ENCODE peak calls at places on chromosomes 3 and 15, in four cellular contexts. One of them, this sample, is unnamed.

GRCh38 chr3:55341502-55342031 is 145.5 kb downstream of the WNT5A start:
- DNase-seq in lower lobe of right lung: no peak
- DNase-seq in MM.1S: no peak
- DNase-seq in astrocyte of the spinal cord: peak; percentile 54
- DNase-seq in this sample: no peak

GRCh38 chr3:188890572-188891270 is 281.1 kb upstream of the TPRG1 start:
- DNase-seq in lower lobe of right lung: no peak
- DNase-seq in MM.1S: no peak
- DNase-seq in astrocyte of the spinal cord: peak; percentile 79
- DNase-seq in this sample: no peak

GRCh38 chr15:74235962-74236361 is at the start of gene CCDC33:
- DNase-seq in lower lobe of right lung: peak; percentile 64
- DNase-seq in MM.1S: no peak
- DNase-seq in astrocyte of the spinal cord: no peak
- DNase-seq in this sample: peak; percentile 67

GRCh38 chr3:195148553-195148952 is 122.4 kb downstream of the XXYLT1 start:
- DNase-seq in lower lobe of right lung: no peak
- DNase-seq in MM.1S: no peak
- DNase-seq in astrocyte of the spinal cord: no peak
- DNase-seq in this sample: no peak

GRCh38 chr3:51642462-51642861 is 28.6 kb upstream of the TEX264 start:
- DNase-seq in lower lobe of right lung: no peak
- DNase-seq in MM.1S: no peak
- DNase-seq in astrocyte of the spinal cord: no peak
- DNase-seq in this sample: no peak

GRCh38 chr15:43872416-43873020 is 45.7 kb downstream of the WDR76 start:
- DNase-seq in lower lobe of right lung: no peak
- DNase-seq in MM.1S: peak; percentile 41
- DNase-seq in astrocyte of the spinal cord: peak; percentile 79
- DNase-seq in this sample: peak; percentile 10

GRCh38 chr15:71011503-71012155 is 103.6 kb upstream of the THSD4 start:
- DNase-seq in lower lobe of right lung: no peak
- DNase-seq in MM.1S: peak; percentile 23
- DNase-seq in astrocyte of the spinal cord: peak; percentile 66
- DNase-seq in this sample: no peak

GRCh38 chr3:156024904-156025303 is 95.5 kb upstream of the KCNAB1 start:
- DNase-seq in lower lobe of right lung: no peak
- DNase-seq in MM.1S: no peak
- DNase-seq in astrocyte of the spinal cord: peak; percentile 7
- DNase-seq in this sample: no peak

GRCh38 chr3:50317303-50317702 is 5.2 kb downstream of the HYAL2 start:
- DNase-seq in lower lobe of right lung: peak; percentile 71
- DNase-seq in MM.1S: no peak
- DNase-seq in astrocyte of the spinal cord: no peak
- DNase-seq in this sample: no peak

GRCh38 chr3:147341727-147342126 is 64.6 kb downstream of the ZIC4 start:
- DNase-seq in lower lobe of right lung: no peak
- DNase-seq in MM.1S: no peak
- DNase-seq in astrocyte of the spinal cord: no peak
- DNase-seq in this sample: no peak

GRCh38 chr3:73349657-73350056 is 275.1 kb downstream of the PDZRN3 start:
- DNase-seq in lower lobe of right lung: no peak
- DNase-seq in MM.1S: no peak
- DNase-seq in astrocyte of the spinal cord: no peak
- DNase-seq in this sample: no peak

GRCh38 chr3:14216257-14217048 is 37.8 kb downstream of the LSM3 start:
- DNase-seq in lower lobe of right lung: no peak
- DNase-seq in MM.1S: no peak
- DNase-seq in astrocyte of the spinal cord: peak; percentile 80
- DNase-seq in this sample: no peak

GRCh38 chr3:114380233-114380645 is 86.4 kb downstream of the TIGIT start:
- DNase-seq in lower lobe of right lung: no peak
- DNase-seq in MM.1S: no peak
- DNase-seq in astrocyte of the spinal cord: peak; percentile 93
- DNase-seq in this sample: no peak

GRCh38 chr15:92666780-92667179 is 11.2 kb upstream of the FAM174B start:
- DNase-seq in lower lobe of right lung: peak; percentile 73
- DNase-seq in MM.1S: no peak
- DNase-seq in astrocyte of the spinal cord: no peak
- DNase-seq in this sample: no peak

GRCh38 chr15:33985287-33985686 is 17.0 kb downstream of the CHRM5 start:
- DNase-seq in lower lobe of right lung: no peak
- DNase-seq in MM.1S: no peak
- DNase-seq in astrocyte of the spinal cord: peak; percentile 93
- DNase-seq in this sample: no peak

GRCh38 chr15:74983725-74984231 is 11.6 kb upstream of the SCAMP5 start:
- DNase-seq in lower lobe of right lung: no peak
- DNase-seq in MM.1S: peak; percentile 60
- DNase-seq in astrocyte of the spinal cord: no peak
- DNase-seq in this sample: no peak

GRCh38 chr3:78732893-78733292 is 1034.9 kb downstream of the ROBO1 start:
- DNase-seq in lower lobe of right lung: no peak
- DNase-seq in MM.1S: no peak
- DNase-seq in astrocyte of the spinal cord: no peak
- DNase-seq in this sample: no peak

GRCh38 chr3:27721717-27722564 is at the start of gene EOMES:
- DNase-seq in lower lobe of right lung: peak; percentile 52
- DNase-seq in MM.1S: peak; percentile 68
- DNase-seq in astrocyte of the spinal cord: peak; percentile 58
- DNase-seq in this sample: no peak

GRCh38 chr3:107668963-107669362 is 146.2 kb downstream of the BBX start:
- DNase-seq in lower lobe of right lung: no peak
- DNase-seq in MM.1S: no peak
- DNase-seq in astrocyte of the spinal cord: no peak
- DNase-seq in this sample: no peak

GRCh38 chr3:52221563-52222318 is 3.7 kb downstream of the TLR9 start:
- DNase-seq in lower lobe of right lung: no peak
- DNase-seq in MM.1S: no peak
- DNase-seq in astrocyte of the spinal cord: no peak
- DNase-seq in this sample: no peak

GRCh38 chr3:73041537-73041936 is 19.9 kb upstream of the EBLN2 start:
- DNase-seq in lower lobe of right lung: no peak
- DNase-seq in MM.1S: no peak
- DNase-seq in astrocyte of the spinal cord: no peak
- DNase-seq in this sample: no peak

GRCh38 chr3:9727743-9728142 is 3.8 kb upstream of the BRPF1 start:
- DNase-seq in lower lobe of right lung: no peak
- DNase-seq in MM.1S: no peak
- DNase-seq in astrocyte of the spinal cord: no peak
- DNase-seq in this sample: no peak

GRCh38 chr15:67784057-67784781 is 41.1 kb upstream of the SKOR1 start:
- DNase-seq in lower lobe of right lung: no peak
- DNase-seq in MM.1S: peak; percentile 94
- DNase-seq in astrocyte of the spinal cord: no peak
- DNase-seq in this sample: peak; percentile 73

GRCh38 chr15:49155834-49156627 is 632 bp upstream of the COPS2 start:
- DNase-seq in lower lobe of right lung: no peak
- DNase-seq in MM.1S: no peak
- DNase-seq in astrocyte of the spinal cord: peak; percentile 28
- DNase-seq in this sample: no peak

GRCh38 chr15:59346951-59347350 is 25.7 kb downstream of the MYO1E start:
- DNase-seq in lower lobe of right lung: no peak
- DNase-seq in MM.1S: no peak
- DNase-seq in astrocyte of the spinal cord: no peak
- DNase-seq in this sample: no peak

GRCh38 chr3:144521131-144521530 is 549.5 kb downstream of the DIPK2A start:
- DNase-seq in lower lobe of right lung: no peak
- DNase-seq in MM.1S: peak; percentile 37
- DNase-seq in astrocyte of the spinal cord: no peak
- DNase-seq in this sample: no peak

GRCh38 chr15:69253156-69253555 is 45.6 kb upstream of the PAQR5 start:
- DNase-seq in lower lobe of right lung: no peak
- DNase-seq in MM.1S: no peak
- DNase-seq in astrocyte of the spinal cord: peak; percentile 89
- DNase-seq in this sample: no peak

GRCh38 chr15:91660174-91660649 is 193.3 kb upstream of the SLCO3A1 start:
- DNase-seq in lower lobe of right lung: no peak
- DNase-seq in MM.1S: no peak
- DNase-seq in astrocyte of the spinal cord: no peak
- DNase-seq in this sample: no peak

GRCh38 chr3:111292117-111292516 is 220.5 kb downstream of the NECTIN3 start:
- DNase-seq in lower lobe of right lung: no peak
- DNase-seq in MM.1S: no peak
- DNase-seq in astrocyte of the spinal cord: no peak
- DNase-seq in this sample: no peak

GRCh38 chr15:88994286-88994685 is 81.1 kb upstream of the MFGE8 start:
- DNase-seq in lower lobe of right lung: no peak
- DNase-seq in MM.1S: no peak
- DNase-seq in astrocyte of the spinal cord: no peak
- DNase-seq in this sample: no peak

GRCh38 chr3:139718415-139718814 is 40.6 kb upstream of the NMNAT3 start:
- DNase-seq in lower lobe of right lung: no peak
- DNase-seq in MM.1S: no peak
- DNase-seq in astrocyte of the spinal cord: peak; percentile 47
- DNase-seq in this sample: no peak

GRCh38 chr3:134357914-134358811 is 16.1 kb downstream of the AMOTL2 start:
- DNase-seq in lower lobe of right lung: peak; percentile 54
- DNase-seq in MM.1S: peak; percentile 54
- DNase-seq in astrocyte of the spinal cord: peak; percentile 97
- DNase-seq in this sample: no peak

GRCh38 chr15:63318344-63318743 is 40.9 kb downstream of the APH1B start:
- DNase-seq in lower lobe of right lung: no peak
- DNase-seq in MM.1S: no peak
- DNase-seq in astrocyte of the spinal cord: no peak
- DNase-seq in this sample: no peak

GRCh38 chr15:51223771-51224229 is 114.6 kb downstream of the CYP19A1 start:
- DNase-seq in lower lobe of right lung: no peak
- DNase-seq in MM.1S: no peak
- DNase-seq in astrocyte of the spinal cord: peak; percentile 77
- DNase-seq in this sample: no peak

GRCh38 chr3:125959317-125960065 is 9.5 kb upstream of the ROPN1B start:
- DNase-seq in lower lobe of right lung: peak; percentile 41
- DNase-seq in MM.1S: no peak
- DNase-seq in astrocyte of the spinal cord: no peak
- DNase-seq in this sample: no peak

GRCh38 chr3:187594272-187594671 is 75.9 kb downstream of the SST start:
- DNase-seq in lower lobe of right lung: no peak
- DNase-seq in MM.1S: no peak
- DNase-seq in astrocyte of the spinal cord: no peak
- DNase-seq in this sample: no peak

GRCh38 chr15:65101891-65102708 is 12.9 kb downstream of the UBAP1L start:
- DNase-seq in lower lobe of right lung: no peak
- DNase-seq in MM.1S: no peak
- DNase-seq in astrocyte of the spinal cord: no peak
- DNase-seq in this sample: no peak

GRCh38 chr15:31932581-31932980 is 97.7 kb upstream of the CHRNA7 start:
- DNase-seq in lower lobe of right lung: no peak
- DNase-seq in MM.1S: no peak
- DNase-seq in astrocyte of the spinal cord: peak; percentile 38
- DNase-seq in this sample: no peak

GRCh38 chr3:87197531-87197930 is 29.6 kb upstream of the CHMP2B start:
- DNase-seq in lower lobe of right lung: no peak
- DNase-seq in MM.1S: no peak
- DNase-seq in astrocyte of the spinal cord: no peak
- DNase-seq in this sample: no peak

GRCh38 chr3:48299746-48300361 is 33.6 kb downstream of the SPINK8 start:
- DNase-seq in lower lobe of right lung: no peak
- DNase-seq in MM.1S: no peak
- DNase-seq in astrocyte of the spinal cord: no peak
- DNase-seq in this sample: no peak
- H3K4me3 ChIP-seq in lower lobe of right lung: peak overlapping the region; percentile 97
- H3K4me3 ChIP-seq in MM.1S: no peak overlapping the region
- H3K4me3 ChIP-seq in astrocyte of the spinal cord: no peak overlapping the region
- H3K4me3 ChIP-seq in this sample: peak overlapping the region; percentile 81

GRCh38 chr3:174858353-174858752 is 781 bp upstream of the NAALADL2 start:
- DNase-seq in lower lobe of right lung: no peak
- DNase-seq in MM.1S: no peak
- DNase-seq in astrocyte of the spinal cord: no peak
- DNase-seq in this sample: no peak
- TF ChIP-seq CTCF in lower lobe of right lung: no peak
- TF ChIP-seq CTCF in MM.1S: no peak
- TF ChIP-seq CTCF in astrocyte of the spinal cord: no peak
- TF ChIP-seq CTCF in this sample: no peak

DNA sequence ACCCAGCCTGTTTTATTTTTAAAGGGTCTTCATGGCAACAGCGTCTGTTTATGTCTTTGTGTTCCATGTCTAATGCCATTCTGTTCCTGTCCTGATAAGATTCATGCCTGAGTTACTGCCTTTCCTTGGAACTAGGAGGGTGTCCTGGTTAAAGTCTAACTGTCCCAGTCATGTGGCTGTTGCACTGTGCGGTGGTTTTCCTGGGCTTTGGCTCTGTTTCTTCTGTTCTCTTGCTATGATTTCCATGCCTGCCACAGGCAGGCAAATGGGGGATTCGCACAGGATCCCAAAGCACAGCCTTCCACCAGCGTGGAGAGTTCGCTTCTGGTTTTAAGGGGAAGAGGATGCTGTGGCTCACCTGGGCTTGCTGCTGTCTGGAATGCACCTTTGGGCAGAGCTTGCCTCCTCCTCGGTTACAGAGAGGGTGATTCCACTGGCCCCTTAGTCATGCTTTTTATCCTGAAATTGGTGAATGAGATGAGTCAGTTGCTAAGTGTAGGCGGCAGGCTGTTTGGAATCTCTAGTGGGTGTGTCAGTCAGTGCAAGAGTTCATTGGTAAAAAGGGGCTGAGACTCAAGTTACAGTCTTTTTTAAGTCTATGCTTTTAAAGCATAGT is 86.8 kb downstream of the CCK start:
- DNase-seq in lower lobe of right lung: no peak
- DNase-seq in MM.1S: no peak
- DNase-seq in astrocyte of the spinal cord: peak; percentile 91
- DNase-seq in this sample: no peak
- H3K4me3 ChIP-seq in lower lobe of right lung: no peak overlapping the region
- H3K4me3 ChIP-seq in MM.1S: no peak overlapping the region
- H3K4me3 ChIP-seq in astrocyte of the spinal cord: no peak overlapping the region
- H3K4me3 ChIP-seq in this sample: no peak overlapping the region

DNA sequence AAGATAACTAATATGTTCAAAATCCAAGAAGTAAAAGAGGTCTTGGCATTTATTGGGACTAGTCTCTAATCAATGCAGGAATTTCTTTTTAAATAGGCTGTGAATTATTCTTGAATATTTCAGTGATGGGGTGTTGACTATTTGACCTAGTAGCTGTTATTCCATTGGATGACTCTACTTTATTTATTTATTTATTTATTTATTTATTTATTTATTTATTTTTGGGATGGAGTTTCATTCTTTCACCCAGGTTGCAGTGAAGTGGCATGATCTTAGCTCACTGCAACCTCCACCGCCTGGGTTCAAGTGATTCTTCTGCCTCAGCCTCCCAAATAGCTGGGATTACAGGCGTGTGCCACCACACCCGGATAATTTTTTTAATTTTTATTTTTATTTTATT is 1227.8 kb downstream of the ZPLD1 start:
- DNase-seq in lower lobe of right lung: no peak
- DNase-seq in MM.1S: no peak
- DNase-seq in astrocyte of the spinal cord: no peak
- DNase-seq in this sample: no peak
- TF ChIP-seq CTCF in lower lobe of right lung: no peak
- TF ChIP-seq CTCF in MM.1S: no peak
- TF ChIP-seq CTCF in astrocyte of the spinal cord: no peak
- TF ChIP-seq CTCF in this sample: no peak